ENCODE peak calls at places on chromosomes 4 and X, in seven cellular contexts. Z is SK-N-SH, E is K562, Q is GM12891, L is GM12878, X is H1, B is HepG2. O is an unnamed sample.

GRCh38 chr4:101169044-101170014 is 178.0 kb downstream of the PPP3CA start:
- DNase-seq in Z (peak), E (peak), Q (no peak), L (peak), X (peak), B (peak), O (no peak)

GRCh38 chr4:118112647-118113046 is 78.4 kb downstream of the NDST3 start:
- DNase-seq in Z (no peak), E (no peak), Q (no peak), L (no peak), X (no peak), B (no peak), O (no peak)

GRCh38 chrX:67892391-67892790 is 348.6 kb downstream of the AR start:
- DNase-seq in Z (no peak), E (no peak), Q (no peak), L (no peak), X (no peak), B (no peak), O (no peak)

GRCh38 chr4:10114607-10115006 is 2.0 kb downstream of the WDR1 start:
- DNase-seq in Z (no peak), E (no peak), Q (no peak), L (no peak), X (no peak), B (no peak), O (no peak)

GRCh38 chrX:40922307-40922706 is 162.9 kb upstream of the USP9X start:
- DNase-seq in Z (peak), E (peak), Q (no peak), L (no peak), X (no peak), B (peak), O (no peak)

GRCh38 chr4:100746141-100746540 is 228.3 kb upstream of the EMCN start:
- DNase-seq in Z (no peak), E (no peak), Q (no peak), L (no peak), X (no peak), B (no peak), O (no peak)

GRCh38 chr4:30103455-30103854 is 616.7 kb upstream of the PCDH7 start:
- DNase-seq in Z (no peak), E (no peak), Q (no peak), L (no peak), X (no peak), B (no peak), O (no peak)

GRCh38 chr4:15234585-15235126 is 193.2 kb upstream of the C1QTNF7 start:
- DNase-seq in Z (no peak), E (no peak), Q (no peak), L (no peak), X (no peak), B (no peak), O (no peak)

GRCh38 chr4:159179310-159179958 is 76.6 kb downstream of the RAPGEF2 start:
- DNase-seq in Z (no peak), E (no peak), Q (no peak), L (no peak), X (no peak), B (no peak), O (no peak)

GRCh38 chr4:101086801-101087586 is 260.3 kb downstream of the PPP3CA start:
- DNase-seq in Z (no peak), E (no peak), Q (no peak), L (no peak), X (peak), B (peak), O (no peak)

GRCh38 chr4:111945014-111945413 is 200.2 kb upstream of the FAM241A start:
- DNase-seq in Z (no peak), E (no peak), Q (no peak), L (no peak), X (no peak), B (no peak), O (no peak)

GRCh38 chr4:105280338-105280809 is 133.7 kb downstream of the TET2 start:
- DNase-seq in Z (no peak), E (no peak), Q (no peak), L (no peak), X (no peak), B (no peak), O (no peak)

GRCh38 chr4:79288185-79288584 is 37.7 kb downstream of the NAA11 start:
- DNase-seq in Z (no peak), E (no peak), Q (no peak), L (no peak), X (no peak), B (no peak), O (no peak)

GRCh38 chr4:53682908-53683307 is 91.6 kb upstream of the LNX1 start:
- DNase-seq in Z (no peak), E (no peak), Q (no peak), L (no peak), X (no peak), B (no peak), O (no peak)

GRCh38 chrX:32448320-32448719 is 763.0 kb downstream of the DMD start:
- DNase-seq in Z (no peak), E (no peak), Q (no peak), L (peak), X (no peak), B (peak), O (no peak)

GRCh38 chr4:119300072-119300387 is 21.9 kb downstream of the FABP2 start:
- DNase-seq in Z (peak), E (peak), Q (no peak), L (peak), X (no peak), B (no peak), O (peak)

GRCh38 chr4:88275516-88275915 is 8.8 kb downstream of the PPM1K start:
- DNase-seq in Z (no peak), E (no peak), Q (no peak), L (no peak), X (no peak), B (no peak), O (no peak)

GRCh38 chrX:117936162-117936561 is 180.4 kb downstream of the KLHL13 start:
- DNase-seq in Z (no peak), E (no peak), Q (no peak), L (no peak), X (no peak), B (no peak), O (no peak)

GRCh38 chr4:37685726-37686372 is 327 bp downstream of the RELL1 start:
- DNase-seq in Z (peak), E (peak), Q (no peak), L (no peak), X (no peak), B (no peak), O (peak)

GRCh38 chr4:99894998-99895397 is 771 bp upstream of the LAMTOR3 start:
- DNase-seq in Z (no peak), E (no peak), Q (no peak), L (no peak), X (no peak), B (no peak), O (no peak)

GRCh38 chr4:53010320-53010719 is 148.2 kb downstream of the RASL11B start:
- DNase-seq in Z (no peak), E (no peak), Q (no peak), L (no peak), X (no peak), B (no peak), O (no peak)

GRCh38 chr4:182065255-182065654 is 177.9 kb upstream of the TENM3 start:
- DNase-seq in Z (no peak), E (no peak), Q (no peak), L (no peak), X (no peak), B (no peak), O (no peak)

GRCh38 chr4:39706334-39706733 is 8.4 kb downstream of the UBE2K start:
- DNase-seq in Z (no peak), E (no peak), Q (no peak), L (no peak), X (peak), B (peak), O (no peak)

GRCh38 chrX:13499736-13500135 is 69.7 kb upstream of the EGFL6 start:
- DNase-seq in Z (no peak), E (no peak), Q (no peak), L (no peak), X (no peak), B (no peak), O (no peak)

GRCh38 chr4:168751263-168752225 is 254.7 kb downstream of the PALLD start:
- DNase-seq in Z (no peak), E (no peak), Q (no peak), L (no peak), X (no peak), B (no peak), O (no peak)

GRCh38 chr4:114780205-114780604 is 181.6 kb downstream of the UGT8 start:
- DNase-seq in Z (peak), E (no peak), Q (no peak), L (no peak), X (no peak), B (peak), O (no peak)

GRCh38 chrX:30620980-30621716 is 32.1 kb upstream of the GK start:
- DNase-seq in Z (no peak), E (no peak), Q (no peak), L (no peak), X (no peak), B (no peak), O (no peak)

GRCh38 chr4:107740381-107740780 is 20.3 kb upstream of the PAPSS1 start:
- DNase-seq in Z (no peak), E (no peak), Q (no peak), L (no peak), X (no peak), B (no peak), O (no peak)

GRCh38 chr4:86935499-86935832 is 655 bp downstream of the AFF1 start:
- DNase-seq in Z (peak), E (no peak), Q (no peak), L (no peak), X (no peak), B (no peak), O (no peak)

GRCh38 chr4:24988776-24989175 is 42.0 kb downstream of the LGI2 start:
- DNase-seq in Z (no peak), E (no peak), Q (no peak), L (no peak), X (peak), B (peak), O (no peak)

GRCh38 chrX:42538405-42538804 is 239.6 kb downstream of the PPP1R2C start:
- DNase-seq in Z (no peak), E (no peak), Q (no peak), L (no peak), X (no peak), B (peak), O (no peak)

GRCh38 chr4:147996840-147997239 is 265.0 kb downstream of the ARHGAP10 start:
- DNase-seq in Z (no peak), E (no peak), Q (no peak), L (no peak), X (no peak), B (no peak), O (no peak)

GRCh38 chr4:147987252-147987651 is 255.4 kb downstream of the ARHGAP10 start:
- DNase-seq in Z (no peak), E (no peak), Q (no peak), L (no peak), X (no peak), B (no peak), O (no peak)

GRCh38 chr4:147994076-147994475 is 262.2 kb downstream of the ARHGAP10 start:
- DNase-seq in Z (no peak), E (no peak), Q (no peak), L (no peak), X (no peak), B (no peak), O (no peak)

GRCh38 chr4:147994491-147995385 is 262.9 kb downstream of the ARHGAP10 start:
- DNase-seq in Z (no peak), E (no peak), Q (no peak), L (no peak), X (no peak), B (no peak), O (no peak)

DNA sequence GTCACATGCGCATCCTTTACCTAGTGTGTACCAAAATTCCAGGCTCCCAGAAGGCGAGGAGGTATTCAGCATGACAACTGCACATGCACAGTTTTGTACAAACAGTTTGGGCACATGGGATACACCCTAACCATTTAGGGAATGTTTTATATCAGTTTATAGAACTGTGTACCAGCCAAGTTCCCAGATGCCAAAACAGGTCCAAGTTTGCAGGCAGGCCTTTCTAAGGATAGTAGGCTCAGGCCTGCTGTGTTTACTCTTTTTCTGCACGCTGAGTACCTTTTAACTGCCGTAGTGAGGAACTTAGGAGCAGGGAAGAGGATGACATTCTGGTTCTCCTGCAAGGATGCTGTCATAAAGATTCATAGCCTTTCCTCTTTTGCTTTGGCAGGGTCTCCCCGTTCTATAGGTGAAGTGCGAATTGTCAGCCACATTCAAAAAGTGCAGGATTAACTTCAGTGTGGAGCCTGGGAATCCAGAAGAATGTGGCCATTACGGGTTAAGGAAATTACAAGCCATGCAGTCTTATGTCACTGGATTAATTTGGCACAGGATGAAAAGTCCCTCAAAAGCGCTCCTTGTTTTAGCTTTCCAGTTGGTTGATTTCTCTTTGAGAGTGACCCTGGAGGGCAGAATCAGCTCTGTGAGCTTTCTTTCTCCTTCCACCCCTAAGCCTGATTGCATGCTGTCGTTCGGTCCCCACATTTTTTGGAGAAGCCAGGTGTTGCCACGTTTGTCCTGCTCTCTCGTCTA is 259.8 kb downstream of the ARHGAP10 start:
- DNase-seq in Z (no peak), E (no peak), Q (no peak), L (no peak), X (no peak), B (no peak), O (no peak)
- TF ChIP-seq POLR2AphosphoS5 in Z (no peak), E (no peak), Q (no peak), L (no peak), X (no peak), B (no peak), O (no peak)

GRCh38 chrX:153688071-153688470 is 345 bp downstream of the SLC6A8 start:
- DNase-seq in Z (no peak), E (no peak), Q (no peak), L (no peak), X (no peak), B (no peak), O (no peak)

GRCh38 chrX:153688534-153688899 is 791 bp downstream of the SLC6A8 start:
- DNase-seq in Z (no peak), E (no peak), Q (no peak), L (no peak), X (no peak), B (no peak), O (no peak)

GRCh38 chrX:153685751-153686676 is 1.7 kb upstream of the SLC6A8 start:
- DNase-seq in Z (no peak), E (peak), Q (no peak), L (no peak), X (peak), B (no peak), O (no peak)

GRCh38 chrX:153688900-153689590 is 1.3 kb downstream of the SLC6A8 start:
- DNase-seq in Z (peak), E (peak), Q (no peak), L (no peak), X (no peak), B (no peak), O (no peak)

GRCh38 chrX:153687121-153688039 is at the start of gene SLC6A8:
- DNase-seq in Z (peak), E (peak), Q (no peak), L (no peak), X (peak), B (peak), O (no peak)
- TF ChIP-seq TAF1 in Z (peak), E (peak), Q (no peak), L (no peak), X (peak), B (no peak), O (no peak)

GRCh38 chrX:115562492-115562872 is 1.5 kb downstream of the PLS3 start:
- DNase-seq in Z (no peak), E (no peak), Q (no peak), L (no peak), X (no peak), B (peak), O (no peak)

GRCh38 chrX:115560211-115560977 is 580 bp upstream of the PLS3 start:
- DNase-seq in Z (no peak), E (no peak), Q (no peak), L (no peak), X (no peak), B (peak), O (no peak)

GRCh38 chrX:115561605-115562491 is 874 bp downstream of the PLS3 start:
- DNase-seq in Z (peak), E (no peak), Q (no peak), L (no peak), X (peak), B (peak), O (no peak)

GRCh38 chrX:115559672-115560071 is 1.3 kb upstream of the PLS3 start:
- DNase-seq in Z (no peak), E (no peak), Q (no peak), L (no peak), X (no peak), B (peak), O (no peak)

GRCh38 chrX:115560978-115561604 is at the start of gene PLS3:
- DNase-seq in Z (peak), E (no peak), Q (no peak), L (no peak), X (peak), B (peak), O (no peak)
- TF ChIP-seq POLR2AphosphoS5 in Z (peak), E (no peak), Q (no peak), L (no peak), X (peak), B (peak), O (no peak)

DNA sequence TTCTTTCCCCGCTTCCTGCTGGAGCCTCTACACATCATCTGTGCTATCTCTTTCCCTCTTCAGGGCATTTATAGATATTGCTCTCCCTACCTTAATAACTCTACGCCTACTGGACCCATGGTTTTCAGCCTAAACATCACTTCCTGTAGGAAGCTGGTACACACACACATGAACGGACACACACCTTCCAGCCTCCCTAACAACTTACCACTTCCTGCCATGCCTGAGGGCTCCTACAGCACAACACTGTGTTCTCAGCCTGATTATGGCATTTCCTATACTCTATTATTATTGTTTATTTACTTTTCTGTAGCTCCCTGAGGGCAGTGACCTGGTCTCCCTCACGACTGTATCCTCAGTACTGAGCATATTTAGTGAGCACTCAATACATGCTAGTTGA is 163.6 kb upstream of the MAP3K15 start:
- DNase-seq in Z (no peak), E (no peak), Q (no peak), L (peak), X (no peak), B (no peak), O (no peak)
- TF ChIP-seq TAF1 in Z (no peak), E (no peak), Q (no peak), L (no peak), X (no peak), B (no peak), O (no peak)

GRCh38 chr4:153684182-153685073 is at the start of gene TLR2:
- DNase-seq in Z (peak), E (peak), Q (peak), L (no peak), X (peak), B (no peak), O (peak)
- TF ChIP-seq POLR2AphosphoS5 in Z (no peak), E (no peak), Q (no peak), L (no peak), X (no peak), B (no peak), O (no peak)

GRCh38 chr4:144179152-144179739 is 38.7 kb upstream of the GYPA start:
- DNase-seq in Z (no peak), E (no peak), Q (no peak), L (no peak), X (no peak), B (no peak), O (no peak)

GRCh38 chr4:144171697-144172096 is 31.2 kb upstream of the GYPA start:
- DNase-seq in Z (no peak), E (no peak), Q (no peak), L (no peak), X (no peak), B (no peak), O (no peak)

GRCh38 chr4:144178414-144178813 is 37.9 kb upstream of the GYPA start:
- DNase-seq in Z (no peak), E (no peak), Q (no peak), L (no peak), X (no peak), B (no peak), O (no peak)

GRCh38 chr4:144176476-144176875 is 36.0 kb upstream of the GYPA start:
- DNase-seq in Z (no peak), E (no peak), Q (no peak), L (no peak), X (no peak), B (no peak), O (no peak)

GRCh38 chr4:144174401-144175067 is 34.0 kb upstream of the GYPA start:
- DNase-seq in Z (peak), E (peak), Q (peak), L (peak), X (no peak), B (peak), O (no peak)
- TF ChIP-seq TAF1 in Z (no peak), E (no peak), Q (no peak), L (no peak), X (no peak), B (no peak), O (no peak)

DNA sequence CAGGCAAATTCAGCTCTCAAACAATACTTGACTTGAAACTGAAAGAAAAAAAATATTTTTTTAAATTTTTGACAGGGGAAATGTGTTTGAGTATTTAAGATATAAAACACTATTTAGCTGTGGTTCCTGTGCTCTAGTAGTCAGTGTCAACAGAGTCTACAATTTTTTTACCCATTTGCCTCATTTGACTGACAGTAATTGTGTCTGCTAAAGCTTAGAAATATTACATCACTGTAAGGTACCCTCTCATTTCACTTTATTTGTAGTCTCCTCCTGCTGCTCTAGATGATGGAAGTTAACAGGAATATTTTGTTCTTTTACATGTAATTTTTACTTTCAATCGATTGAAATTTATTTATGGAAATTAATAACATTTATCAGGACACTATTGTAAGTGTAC is 1186.7 kb upstream of the ADGRL3 start:
- DNase-seq in Z (no peak), E (no peak), Q (no peak), L (no peak), X (no peak), B (no peak), O (no peak)
- TF ChIP-seq POLR2AphosphoS5 in Z (no peak), E (no peak), Q (no peak), L (no peak), X (no peak), B (no peak), O (no peak)

GRCh38 chrX:9635805-9636204 is 129.8 kb downstream of the GPR143 start:
- DNase-seq in Z (no peak), E (no peak), Q (no peak), L (no peak), X (no peak), B (no peak), O (no peak)
- TF ChIP-seq TAF1 in Z (no peak), E (no peak), Q (no peak), L (no peak), X (no peak), B (no peak), O (no peak)

GRCh38 chr4:7600247-7600646 is 165.5 kb upstream of the PSAPL1 start:
- DNase-seq in Z (no peak), E (no peak), Q (no peak), L (no peak), X (no peak), B (no peak), O (no peak)
- TF ChIP-seq POLR2AphosphoS5 in Z (no peak), E (no peak), Q (no peak), L (no peak), X (no peak), B (no peak), O (no peak)